ENCODE peak calls at places on chromosomes 13 and 19, in ten cellular contexts. T is myocyte; D is ACHN; C is RWPE1; A is NCI-H774; G is foreskin fibroblast; S is activated gamma-delta T cell treated with Interleukin-2 at 50 U/mL for 16 hours; M is effector CD4-positive, alpha-beta T cell; R is bronchial epithelial cell; O is neural progenitor cell. I is an unnamed sample.

GRCh38 chr13:111947876-111948275 is 119.1 kb upstream of the SOX1 start:
- DNase-seq in T (no peak), D (no peak), C (no peak), A (no peak), G (no peak), S (no peak), M (no peak), R (no peak), O (no peak), I (no peak)

GRCh38 chr19:31519216-31519615 is 170.0 kb upstream of the TSHZ3 start:
- DNase-seq in T (peak; percentile 46), D (no peak), C (no peak), A (no peak), G (no peak), S (no peak), M (no peak), R (no peak), O (no peak), I (no peak)

GRCh38 chr13:23889598-23890224 is 511 bp upstream of the MIPEP start:
- DNase-seq in T (peak; percentile 45), D (peak; percentile 48), C (peak; percentile 12), A (no peak), G (no peak), S (no peak), M (no peak), R (peak; percentile 33), O (peak; percentile 46), I (no peak)

GRCh38 chr13:44243198-44243852 is 130.3 kb upstream of the SERP2 start:
- DNase-seq in T (peak; percentile 88), D (peak; percentile 14), C (peak; percentile 48), A (no peak), G (no peak), S (peak; percentile 12), M (no peak), R (peak; percentile 38), O (peak; percentile 59), I (no peak)

GRCh38 chr19:52066258-52066866 is 17.7 kb upstream of the ZNF432 start:
- DNase-seq in T (no peak), D (no peak), C (no peak), A (no peak), G (no peak), S (no peak), M (no peak), R (no peak), O (no peak), I (no peak)

GRCh38 chr13:67229438-67230242 is 496 bp downstream of the PCDH9 start:
- DNase-seq in T (no peak), D (peak; percentile 6), C (no peak), A (no peak), G (no peak), S (no peak), M (no peak), R (peak; percentile 17), O (peak; percentile 38), I (no peak)

GRCh38 chr19:44570984-44571684 is 41.7 kb upstream of the CEACAM20 start:
- DNase-seq in T (peak; percentile 90), D (peak; percentile 70), C (peak; percentile 54), A (peak; percentile 58), G (peak; percentile 62), S (peak; percentile 36), M (peak; percentile 27), R (peak; percentile 72), O (peak; percentile 86), I (peak; percentile 56)

GRCh38 chr13:26308250-26308649 is 54.3 kb downstream of the CDK8 start:
- DNase-seq in T (no peak), D (no peak), C (no peak), A (no peak), G (no peak), S (no peak), M (no peak), R (no peak), O (no peak), I (no peak)

GRCh38 chr13:101424381-101425155 is 8.3 kb upstream of the NALCN start:
- DNase-seq in T (peak; percentile 49), D (no peak), C (no peak), A (no peak), G (peak; percentile 58), S (no peak), M (no peak), R (no peak), O (no peak), I (no peak)

GRCh38 chr13:93521307-93521706 is 294.7 kb downstream of the GPC6 start:
- DNase-seq in T (no peak), D (no peak), C (no peak), A (no peak), G (no peak), S (no peak), M (no peak), R (no peak), O (no peak), I (no peak)

GRCh38 chr19:34096020-34096915 is 76.0 kb upstream of the LSM14A start:
- DNase-seq in T (peak; percentile 60), D (peak; percentile 51), C (peak; percentile 41), A (peak; percentile 36), G (peak; percentile 25), S (no peak), M (no peak), R (peak; percentile 59), O (peak; percentile 80), I (peak; percentile 78)

GRCh38 chr19:23509686-23510450 is 114.6 kb upstream of the ZNF91 start:
- DNase-seq in T (no peak), D (no peak), C (peak; percentile 74), A (no peak), G (no peak), S (no peak), M (no peak), R (peak; percentile 32), O (no peak), I (no peak)

GRCh38 chr19:3979289-3979673 is 6.0 kb downstream of the EEF2 start:
- DNase-seq in T (no peak), D (no peak), C (no peak), A (no peak), G (no peak), S (no peak), M (no peak), R (no peak), O (no peak), I (no peak)

GRCh38 chr13:26022538-26023292 is 29.1 kb downstream of the SHISA2 start:
- DNase-seq in T (peak; percentile 97), D (peak; percentile 92), C (peak; percentile 46), A (no peak), G (peak; percentile 38), S (no peak), M (no peak), R (peak; percentile 58), O (no peak), I (peak; percentile 47)

GRCh38 chr13:100673831-100674362 is 698 bp downstream of the TMTC4 start:
- DNase-seq in T (peak; percentile 79), D (peak; percentile 77), C (peak; percentile 80), A (no peak), G (peak; percentile 82), S (peak; percentile 43), M (peak; percentile 28), R (peak; percentile 85), O (no peak), I (peak; percentile 15)

GRCh38 chr13:113669231-113669870 is 2.3 kb downstream of the GRK1 start:
- DNase-seq in T (no peak), D (no peak), C (no peak), A (no peak), G (no peak), S (no peak), M (no peak), R (no peak), O (no peak), I (no peak)

GRCh38 chr13:31485183-31485582 is 254.1 kb upstream of the RXFP2 start:
- DNase-seq in T (no peak), D (no peak), C (no peak), A (peak; percentile 12), G (peak; percentile 41), S (no peak), M (no peak), R (peak; percentile 15), O (no peak), I (no peak)

GRCh38 chr13:108902557-108903155 is 273.2 kb downstream of the MYO16 start:
- DNase-seq in T (peak; percentile 17), D (no peak), C (peak; percentile 26), A (no peak), G (peak; percentile 28), S (no peak), M (no peak), R (peak; percentile 68), O (no peak), I (no peak)

GRCh38 chr19:19059018-19059836 is 4.6 kb upstream of the SLC25A42 start:
- DNase-seq in T (no peak), D (no peak), C (no peak), A (no peak), G (no peak), S (no peak), M (no peak), R (no peak), O (no peak), I (no peak)

GRCh38 chr19:15048885-15049541 is at the start of gene CASP14:
- DNase-seq in T (no peak), D (no peak), C (no peak), A (no peak), G (no peak), S (no peak), M (no peak), R (no peak), O (no peak), I (no peak)

GRCh38 chr13:50127726-50128291 is 112.6 kb downstream of the KCNRG start:
- DNase-seq in T (no peak), D (no peak), C (no peak), A (no peak), G (no peak), S (no peak), M (no peak), R (no peak), O (peak; percentile 71), I (no peak)

GRCh38 chr19:54470991-54471782 is 1.9 kb downstream of the CDC42EP5 start:
- DNase-seq in T (peak; percentile 22), D (no peak), C (peak; percentile 47), A (no peak), G (no peak), S (no peak), M (no peak), R (no peak), O (peak; percentile 49), I (no peak)

GRCh38 chr19:38792250-38793111 is 3.5 kb downstream of the LGALS7B start:
- DNase-seq in T (no peak), D (no peak), C (no peak), A (no peak), G (no peak), S (peak; percentile 57), M (no peak), R (no peak), O (no peak), I (no peak)

GRCh38 chr13:111281751-111282311 is 38.6 kb upstream of the TEX29 start:
- DNase-seq in T (peak; percentile 59), D (no peak), C (no peak), A (peak; percentile 62), G (peak; percentile 36), S (no peak), M (no peak), R (peak; percentile 3), O (no peak), I (no peak)

GRCh38 chr13:109744512-109745051 is 41.8 kb downstream of the IRS2 start:
- DNase-seq in T (no peak), D (no peak), C (no peak), A (peak; percentile 17), G (peak; percentile 80), S (no peak), M (no peak), R (no peak), O (no peak), I (no peak)

GRCh38 chr13:34469212-34469983 is 472.7 kb upstream of the NBEA start:
- DNase-seq in T (no peak), D (no peak), C (peak; percentile 60), A (peak; percentile 8), G (no peak), S (no peak), M (no peak), R (peak; percentile 95), O (no peak), I (peak; percentile 1)

GRCh38 chr19:3324405-3324856 is 42.0 kb upstream of the NFIC start:
- DNase-seq in T (no peak), D (peak; percentile 47), C (no peak), A (peak; percentile 39), G (no peak), S (peak; percentile 71), M (peak; percentile 68), R (no peak), O (peak; percentile 36), I (no peak)

GRCh38 chr19:39046037-39046821 is 13.9 kb upstream of the FBXO27 start:
- DNase-seq in T (no peak), D (peak; percentile 77), C (no peak), A (no peak), G (no peak), S (no peak), M (no peak), R (no peak), O (no peak), I (no peak)